ENCODE peak calls at places on chromosome 4, in nine cellular contexts. T, M, F, Z, S, P, Q, A and J are unnamed samples.

GRCh38 chr4:38202223-38202622 is 242.0 kb downstream of the PTTG2 start:
- DNase-seq in T (peak; percentile 20), M (no peak), F (no peak), Z (no peak), S (no peak), P (no peak), Q (no peak), A (no peak), J (no peak)

GRCh38 chr4:153541426-153542096 is 75.4 kb downstream of the TMEM131L start:
- DNase-seq in T (no peak), M (no peak), F (no peak), Z (no peak), S (no peak), P (peak; percentile 31), Q (no peak), A (no peak), J (peak; percentile 53)

GRCh38 chr4:71294301-71294700 is 44.5 kb upstream of the SLC4A4 start:
- DNase-seq in T (peak; percentile 11), M (no peak), F (no peak), Z (no peak), S (no peak), P (no peak), Q (no peak), A (no peak), J (no peak)

GRCh38 chr4:22531226-22531625 is 15.4 kb upstream of the ADGRA3 start:
- DNase-seq in T (no peak), M (no peak), F (no peak), Z (peak; percentile 9), S (no peak), P (no peak), Q (no peak), A (no peak), J (no peak)

GRCh38 chr4:139247241-139247640 is 32.8 kb downstream of the MGARP start:
- DNase-seq in T (peak; percentile 7), M (no peak), F (no peak), Z (no peak), S (no peak), P (no peak), Q (no peak), A (no peak), J (no peak)

GRCh38 chr4:98289375-98289774 is 28.2 kb downstream of the RAP1GDS1 start:
- DNase-seq in T (no peak), M (no peak), F (no peak), Z (no peak), S (no peak), P (no peak), Q (no peak), A (no peak), J (peak; percentile 6)

GRCh38 chr4:79651516-79651915 is 243.5 kb upstream of the GK2 start:
- DNase-seq in T (peak; percentile 17), M (no peak), F (no peak), Z (no peak), S (no peak), P (no peak), Q (no peak), A (no peak), J (peak; percentile 56)

GRCh38 chr4:88697588-88698329 is at the start of gene NAP1L5:
- DNase-seq in T (peak; percentile 49), M (peak; percentile 64), F (peak; percentile 90), Z (peak; percentile 67), S (peak; percentile 50), P (peak; percentile 55), Q (no peak), A (peak; percentile 84), J (peak; percentile 82)

GRCh38 chr4:8916914-8917305 is 45.3 kb upstream of the HMX1 start:
- DNase-seq in T (no peak), M (no peak), F (no peak), Z (no peak), S (no peak), P (no peak), Q (no peak), A (no peak), J (no peak)

GRCh38 chr4:8840816-8841455 is 30.7 kb downstream of the HMX1 start:
- DNase-seq in T (no peak), M (no peak), F (no peak), Z (no peak), S (no peak), P (no peak), Q (no peak), A (peak; percentile 61), J (no peak)

GRCh38 chr4:89001647-89002518 is 55.1 kb downstream of the FAM13A start:
- DNase-seq in T (peak; percentile 27), M (no peak), F (no peak), Z (no peak), S (no peak), P (no peak), Q (no peak), A (no peak), J (no peak)

GRCh38 chr4:7807351-7807921 is 132.2 kb downstream of the AFAP1 start:
- DNase-seq in T (no peak), M (no peak), F (peak; percentile 67), Z (peak; percentile 53), S (no peak), P (peak; percentile 72), Q (no peak), A (peak; percentile 79), J (no peak)

GRCh38 chr4:88531549-88531948 is 8.0 kb upstream of the PYURF start:
- DNase-seq in T (no peak), M (no peak), F (no peak), Z (no peak), S (no peak), P (no peak), Q (no peak), A (no peak), J (no peak)

DNA sequence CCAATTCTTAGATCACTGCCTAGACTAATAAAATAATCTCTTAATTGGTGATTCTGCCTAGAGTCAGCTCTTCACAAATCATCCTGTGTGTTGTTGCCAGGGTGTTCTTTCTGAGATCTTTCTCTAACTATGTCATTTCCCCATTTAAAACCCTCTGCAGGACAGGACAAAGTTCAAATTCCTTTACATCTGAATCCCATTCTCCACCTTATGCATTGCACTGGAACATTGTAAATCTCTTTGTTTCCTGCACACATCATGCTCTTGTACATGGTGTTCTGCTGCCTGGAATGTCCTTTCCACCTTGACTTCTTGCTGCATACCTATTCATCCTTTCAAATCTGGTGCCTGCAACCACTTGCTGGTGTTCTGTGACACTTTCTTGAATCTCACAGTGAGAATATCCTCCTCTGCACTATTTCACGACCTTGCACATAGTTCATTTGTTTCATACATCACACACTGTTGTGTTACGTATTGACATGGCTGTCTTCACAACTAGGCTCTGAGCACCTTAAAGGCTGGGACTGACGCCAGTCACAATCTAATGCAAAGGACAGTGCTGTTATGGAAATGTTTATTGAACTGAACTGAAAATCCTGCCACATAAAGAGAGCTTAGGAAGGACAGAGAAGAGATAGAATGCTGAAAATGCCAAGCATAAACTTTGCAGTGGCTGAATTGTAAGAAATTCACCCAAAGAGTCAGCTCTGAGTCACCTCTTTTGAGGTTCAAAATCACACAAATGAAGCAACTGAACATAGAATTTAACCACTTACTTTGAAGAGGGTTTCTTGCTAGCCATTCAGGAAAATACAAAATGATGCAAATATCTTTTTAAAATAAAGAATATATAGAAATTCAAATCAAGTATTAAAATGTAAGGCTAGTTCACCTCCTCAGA is 26.4 kb upstream of the SMIM14 start:
- DNase-seq in T (no peak), M (no peak), F (no peak), Z (no peak), S (peak; percentile 32), P (no peak), Q (no peak), A (no peak), J (peak; percentile 27)
- H3K4me3 ChIP-seq in T (no peak overlapping the region), M (no peak overlapping the region), F (no peak overlapping the region), Z (no peak overlapping the region), S (no peak overlapping the region), P (no peak overlapping the region), Q (no peak overlapping the region), A (no peak overlapping the region), J (no peak overlapping the region)

GRCh38 chr4:175346381-175346780 is 428.2 kb downstream of the ADAM29 start:
- DNase-seq in T (no peak), M (no peak), F (no peak), Z (no peak), S (peak; percentile 12), P (no peak), Q (no peak), A (no peak), J (no peak)
- TF ChIP-seq CTCF in T (no peak), M (no peak), F (no peak), Z (no peak), S (no peak), P (no peak), Q (no peak), A (no peak), J (no peak)

GRCh38 chr4:119518915-119519410 is 109.6 kb downstream of the PDE5A start:
- DNase-seq in T (no peak), M (no peak), F (no peak), Z (no peak), S (no peak), P (no peak), Q (no peak), A (no peak), J (no peak)

GRCh38 chr4:119523399-119523798 is 105.2 kb downstream of the PDE5A start:
- DNase-seq in T (no peak), M (no peak), F (no peak), Z (no peak), S (no peak), P (no peak), Q (no peak), A (no peak), J (no peak)

GRCh38 chr4:119517361-119518229 is 111.0 kb downstream of the PDE5A start:
- DNase-seq in T (no peak), M (no peak), F (no peak), Z (peak; percentile 26), S (peak; percentile 33), P (no peak), Q (no peak), A (no peak), J (peak; percentile 61)

GRCh38 chr4:119521306-119521705 is 107.3 kb downstream of the PDE5A start:
- DNase-seq in T (no peak), M (no peak), F (no peak), Z (no peak), S (no peak), P (no peak), Q (no peak), A (no peak), J (no peak)

GRCh38 chr4:119518230-119518892 is 110.2 kb downstream of the PDE5A start:
- DNase-seq in T (no peak), M (no peak), F (no peak), Z (no peak), S (no peak), P (no peak), Q (no peak), A (no peak), J (no peak)
- H3K4me3 ChIP-seq in T (no peak overlapping the region), M (no peak overlapping the region), F (no peak overlapping the region), Z (no peak overlapping the region), S (no peak overlapping the region), P (no peak overlapping the region), Q (no peak overlapping the region), A (no peak overlapping the region), J (no peak overlapping the region)

GRCh38 chr4:20249333-20249732 is 2.4 kb upstream of the SLIT2 start:
- DNase-seq in T (peak; percentile 48), M (no peak), F (no peak), Z (no peak), S (no peak), P (peak; percentile 39), Q (no peak), A (no peak), J (peak; percentile 81)
- TF ChIP-seq CTCF in T (peak; percentile 61), M (no peak), F (peak; percentile 14), Z (peak; percentile 49), S (no peak), P (peak; percentile 34), Q (no peak), A (no peak), J (peak; percentile 86)